ENCODE peak calls at places on chromosomes 11 and 22, in six cellular contexts. W, T, G, E, Q and K are unnamed samples.

GRCh38 chr11:34855021-34855753 is 61.0 kb downstream of the APIP start:
- DNase-seq in W (peak; percentile 19), T (no peak), G (no peak), E (no peak), Q (no peak), K (no peak)

GRCh38 chr11:105935791-105936190 is 86.2 kb downstream of the MSANTD4 start:
- DNase-seq in W (no peak), T (no peak), G (no peak), E (no peak), Q (peak; percentile 50), K (peak; percentile 18)

GRCh38 chr11:47152953-47153950 is 23.4 kb downstream of the ARFGAP2 start:
- DNase-seq in W (peak; percentile 97), T (peak; percentile 88), G (peak; percentile 88), E (peak; percentile 74), Q (peak; percentile 86), K (peak; percentile 80)

GRCh38 chr22:37193629-37194191 is 5.7 kb upstream of the C1QTNF6 start:
- DNase-seq in W (no peak), T (peak; percentile 40), G (no peak), E (no peak), Q (peak; percentile 71), K (peak; percentile 36)

GRCh38 chr11:58596621-58597020 is 17.8 kb downstream of the ZFP91 start:
- DNase-seq in W (no peak), T (no peak), G (no peak), E (no peak), Q (no peak), K (no peak)

GRCh38 chr22:49480340-49480739 is 347.3 kb downstream of the BRD1 start:
- DNase-seq in W (no peak), T (no peak), G (no peak), E (no peak), Q (no peak), K (no peak)

GRCh38 chr11:69372589-69373250 is 78.8 kb downstream of the MYEOV start:
- DNase-seq in W (peak; percentile 26), T (no peak), G (peak; percentile 14), E (no peak), Q (no peak), K (no peak)

GRCh38 chr11:96157517-96157873 is 185.5 kb downstream of the MAML2 start:
- DNase-seq in W (no peak), T (no peak), G (no peak), E (no peak), Q (no peak), K (no peak)

GRCh38 chr22:32721328-32722180 is 80.0 kb upstream of the TIMP3 start:
- DNase-seq in W (no peak), T (peak; percentile 67), G (no peak), E (no peak), Q (no peak), K (no peak)

GRCh38 chr11:10669258-10670033 is 24.1 kb downstream of the IRAG1 start:
- DNase-seq in W (no peak), T (peak; percentile 14), G (no peak), E (no peak), Q (peak; percentile 92), K (peak; percentile 76)

GRCh38 chr11:17412488-17413180 is 24.2 kb upstream of the KCNJ11 start:
- DNase-seq in W (no peak), T (no peak), G (no peak), E (peak; percentile 56), Q (no peak), K (no peak)

GRCh38 chr11:86176165-86176884 is 68.2 kb upstream of the EED start:
- DNase-seq in W (no peak), T (peak; percentile 90), G (no peak), E (no peak), Q (no peak), K (peak; percentile 52)

GRCh38 chr11:7613394-7613720 is 59.9 kb downstream of the CYB5R2 start:
- DNase-seq in W (no peak), T (peak; percentile 82), G (no peak), E (no peak), Q (peak; percentile 33), K (no peak)

GRCh38 chr11:3080733-3081385 is 23.6 kb upstream of the CARS1 start:
- DNase-seq in W (no peak), T (peak; percentile 52), G (no peak), E (no peak), Q (no peak), K (no peak)

GRCh38 chr11:117022526-117022925 is 75.7 kb downstream of the SIK3 start:
- DNase-seq in W (no peak), T (no peak), G (no peak), E (no peak), Q (no peak), K (no peak)

GRCh38 chr22:29382575-29383328 is 5.6 kb downstream of the AP1B1 start:
- DNase-seq in W (no peak), T (no peak), G (no peak), E (no peak), Q (no peak), K (no peak)

GRCh38 chr11:39745401-39745800 is 1714.1 kb downstream of the LRRC4C start:
- DNase-seq in W (no peak), T (no peak), G (no peak), E (no peak), Q (peak; percentile 55), K (no peak)

GRCh38 chr11:104918113-104918824 is 20.0 kb upstream of the CASP12 start:
- DNase-seq in W (no peak), T (peak; percentile 7), G (no peak), E (no peak), Q (peak; percentile 67), K (peak; percentile 93)

GRCh38 chr11:119529936-119530335 is 107.0 kb upstream of the THY1 start:
- DNase-seq in W (no peak), T (no peak), G (no peak), E (no peak), Q (no peak), K (no peak)

GRCh38 chr11:96614846-96615245 is 225.0 kb downstream of the JRKL start:
- DNase-seq in W (no peak), T (no peak), G (no peak), E (no peak), Q (no peak), K (no peak)

GRCh38 chr22:19386248-19386647 is 45.3 kb downstream of the HIRA start:
- DNase-seq in W (no peak), T (no peak), G (no peak), E (no peak), Q (no peak), K (no peak)

GRCh38 chr22:31951201-31952093 is 7.1 kb downstream of the YWHAH start:
- DNase-seq in W (no peak), T (no peak), G (no peak), E (no peak), Q (no peak), K (no peak)

GRCh38 chr11:10255388-10256125 is 38.5 kb downstream of the SBF2 start:
- DNase-seq in W (no peak), T (no peak), G (no peak), E (no peak), Q (peak; percentile 40), K (peak; percentile 63)

GRCh38 chr22:23716811-23717801 is 26.3 kb downstream of the RGL4 start:
- DNase-seq in W (peak; percentile 96), T (peak; percentile 84), G (peak; percentile 91), E (peak; percentile 86), Q (peak; percentile 88), K (peak; percentile 85)

GRCh38 chr22:46057762-46058420 is 80.9 kb upstream of the WNT7B start:
- DNase-seq in W (no peak), T (no peak), G (peak; percentile 9), E (no peak), Q (no peak), K (no peak)

GRCh38 chr22:38170469-38170868 is 11.2 kb downstream of the PLA2G6 start:
- DNase-seq in W (no peak), T (no peak), G (no peak), E (no peak), Q (no peak), K (no peak)

GRCh38 chr11:1750840-1751520 is 585 bp upstream of the IFITM10 start:
- DNase-seq in W (no peak), T (no peak), G (no peak), E (no peak), Q (peak; percentile 30), K (no peak)
- H3K14ac ChIP-seq in W (no peak overlapping the region), T (no peak overlapping the region), G (no peak overlapping the region), E (peak overlapping the region; percentile 38), Q (peak overlapping the region; percentile 69), K (no peak overlapping the region)

DNA sequence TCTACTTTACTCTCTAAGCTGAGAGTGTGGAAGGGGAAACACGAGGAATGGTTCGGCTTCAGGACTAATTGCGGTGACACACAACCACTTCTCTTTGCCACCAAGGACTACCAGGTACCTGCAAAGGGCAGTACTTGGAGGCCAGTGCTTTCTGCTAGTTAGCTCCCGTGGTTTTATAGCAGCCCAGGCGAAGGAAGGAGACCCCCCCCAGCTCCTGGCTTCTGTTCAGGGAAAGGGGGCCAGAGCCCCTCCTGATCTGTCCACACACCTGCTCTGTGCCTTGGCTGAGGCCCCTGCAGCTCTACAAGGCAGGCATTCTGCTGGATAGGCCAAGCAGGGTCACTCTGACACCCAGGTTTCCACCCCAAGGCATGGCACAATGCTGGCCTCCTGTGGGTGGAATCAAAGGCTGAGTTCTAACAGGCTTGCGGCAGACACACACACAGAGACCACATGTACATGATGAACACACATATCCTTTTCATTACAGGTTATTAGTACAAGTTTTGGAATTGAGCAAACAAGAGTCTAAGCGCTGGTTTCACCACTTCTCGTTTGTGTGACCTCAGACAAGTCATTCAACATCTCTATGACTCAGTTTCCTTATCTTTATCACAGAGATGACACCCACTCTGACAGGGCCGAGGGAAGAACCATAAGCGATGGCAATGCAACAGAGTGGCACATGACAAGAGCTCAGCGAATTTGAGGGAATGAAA is 7.5 kb downstream of the SERPIND1 start:
- DNase-seq in W (no peak), T (peak; percentile 79), G (no peak), E (no peak), Q (no peak), K (peak; percentile 21)
- H3K14ac ChIP-seq in W (no peak overlapping the region), T (no peak overlapping the region), G (no peak overlapping the region), E (no peak overlapping the region), Q (no peak overlapping the region), K (no peak overlapping the region)

GRCh38 chr22:44199164-44199563 is 18.4 kb downstream of the PARVG start:
- DNase-seq in W (no peak), T (no peak), G (no peak), E (no peak), Q (no peak), K (no peak)
- H3K14ac ChIP-seq in W (no peak overlapping the region), T (no peak overlapping the region), G (no peak overlapping the region), E (no peak overlapping the region), Q (no peak overlapping the region), K (no peak overlapping the region)

GRCh38 chr11:72752088-72752914 is at the start of gene ARAP1:
- DNase-seq in W (peak; percentile 80), T (peak; percentile 67), G (peak; percentile 90), E (peak; percentile 60), Q (peak; percentile 77), K (peak; percentile 59)

GRCh38 chr11:72750086-72750485 is 2.1 kb downstream of the ARAP1 start:
- DNase-seq in W (no peak), T (no peak), G (no peak), E (no peak), Q (no peak), K (no peak)

GRCh38 chr11:72753341-72754148 is 1.3 kb upstream of the ARAP1 start:
- DNase-seq in W (no peak), T (no peak), G (no peak), E (no peak), Q (no peak), K (no peak)

GRCh38 chr11:72751293-72752087 is 718 bp downstream of the ARAP1 start:
- DNase-seq in W (no peak), T (no peak), G (no peak), E (no peak), Q (no peak), K (no peak)

GRCh38 chr11:72750556-72751292 is 1.5 kb downstream of the ARAP1 start:
- DNase-seq in W (no peak), T (no peak), G (no peak), E (no peak), Q (no peak), K (no peak)
- H3K14ac ChIP-seq in W (no peak overlapping the region), T (no peak overlapping the region), G (no peak overlapping the region), E (no peak overlapping the region), Q (no peak overlapping the region), K (peak overlapping the region; percentile 77)

GRCh38 chr11:77080643-77081210 is 14.0 kb downstream of the CAPN5 start:
- DNase-seq in W (no peak), T (no peak), G (no peak), E (no peak), Q (peak; percentile 61), K (peak; percentile 51)
- H3K14ac ChIP-seq in W (no peak overlapping the region), T (no peak overlapping the region), G (no peak overlapping the region), E (peak overlapping the region; percentile 17), Q (no peak overlapping the region), K (no peak overlapping the region)